ENCODE peak calls at places on chromosomes 7 and 10, in seven cellular contexts. K, U, G, V, I, S and F are unnamed samples.
A peak's percentile ranks its signal among the peaks of the same experiment; 100 is the strongest.

GRCh38 chr7:135094472-135095237 is 53.2 kb upstream of the TMEM140 start:
- DNase-seq in S (no peak), G (no peak), K (no peak), U (no peak), V (no peak), I (no peak), F (no peak)

GRCh38 chr10:132199854-132200311 is 13.1 kb downstream of the DPYSL4 start:
- DNase-seq in V (no peak), U (no peak), G (no peak), I (no peak), S (no peak), K (no peak), F (no peak)

GRCh38 chr10:94666391-94667102 is 17.0 kb upstream of the CYP2C18 start:
- DNase-seq in K (no peak), G (no peak), S (no peak), I (no peak), V (no peak), U (no peak), F (no peak)

GRCh38 chr7:139586286-139586685 is 62.8 kb downstream of the CLEC2L start:
- DNase-seq in U (no peak), S (no peak), K (no peak), V (no peak), G (no peak), I (no peak), F (no peak)

GRCh38 chr10:119003572-119004289 is 25.8 kb upstream of the NANOS1 start:
- DNase-seq in K (no peak), S (no peak), V (no peak), G (no peak), U (no peak), I (no peak), F (no peak)

GRCh38 chr10:17244712-17245365 is 16.8 kb downstream of the VIM start:
- DNase-seq in S (no peak), U (no peak), K (no peak), I (no peak), G (no peak), V (no peak), F (peak; percentile 63)

GRCh38 chr10:114810926-114811325 is 10.7 kb upstream of the FHIP2A start:
- DNase-seq in U (no peak), I (no peak), G (no peak), S (no peak), V (no peak), K (no peak), F (no peak)

GRCh38 chr7:55552320-55553086 is 19.8 kb downstream of the VOPP1 start:
- DNase-seq in K (peak; percentile 83), I (no peak), V (peak; percentile 56), G (no peak), S (no peak), U (no peak), F (peak; percentile 90)

GRCh38 chr7:124603066-124603465 is 162.5 kb downstream of the GPR37 start:
- DNase-seq in K (no peak), G (no peak), V (no peak), I (no peak), S (no peak), U (no peak), F (peak; percentile 47)

GRCh38 chr10:88256013-88256680 is 327.0 kb downstream of the RNLS start:
- DNase-seq in K (peak; percentile 83), I (no peak), V (no peak), G (no peak), U (no peak), S (no peak), F (no peak)

GRCh38 chr10:73798927-73799563 is 12.4 kb downstream of the NDST2 start:
- DNase-seq in S (no peak), K (no peak), V (no peak), I (no peak), G (no peak), U (no peak), F (no peak)

GRCh38 chr10:71525102-71525501 is 128.4 kb downstream of the CDH23 start:
- DNase-seq in G (no peak), V (no peak), I (no peak), U (no peak), K (no peak), S (no peak), F (no peak)

GRCh38 chr7:2660359-2661095 is 27.5 kb upstream of the AMZ1 start:
- DNase-seq in S (no peak), U (no peak), K (no peak), G (no peak), V (no peak), I (no peak), F (no peak)

GRCh38 chr10:115157357-115157756 is 64.2 kb downstream of the ATRNL1 start:
- DNase-seq in G (no peak), S (no peak), V (no peak), K (no peak), I (no peak), U (no peak), F (no peak)

GRCh38 chr7:46432666-46433065 is 511.6 kb upstream of the IGFBP3 start:
- DNase-seq in G (no peak), V (peak; percentile 13), S (no peak), U (no peak), I (no peak), K (peak; percentile 83), F (peak; percentile 31)

GRCh38 chr7:129438839-129439640 is 4.8 kb downstream of the STRIP2 start:
- DNase-seq in U (peak; percentile 18), K (peak; percentile 86), V (peak; percentile 37), G (no peak), S (peak; percentile 79), I (no peak), F (peak; percentile 70)

GRCh38 chr10:15879058-15879457 is 18.8 kb upstream of the MINDY3 start:
- DNase-seq in U (no peak), V (peak; percentile 26), I (no peak), G (no peak), K (peak; percentile 62), S (no peak), F (peak; percentile 40)

GRCh38 chr7:99006739-99007424 is 128.6 kb downstream of the TRRAP start:
- DNase-seq in S (no peak), I (no peak), G (no peak), U (no peak), K (no peak), V (no peak), F (no peak)

GRCh38 chr7:151018421-151019129 is 5.7 kb downstream of the ATG9B start:
- DNase-seq in I (no peak), S (peak; percentile 45), V (peak; percentile 68), U (no peak), G (no peak), K (no peak), F (no peak)

GRCh38 chr7:93327006-93327633 is 95.0 kb downstream of the VPS50 start:
- DNase-seq in U (no peak), G (no peak), K (peak; percentile 94), I (no peak), V (no peak), S (no peak), F (peak; percentile 90)

GRCh38 chr7:25795824-25796235 is 356.2 kb upstream of the NFE2L3 start:
- DNase-seq in S (no peak), U (no peak), I (no peak), V (no peak), K (peak; percentile 29), G (no peak), F (peak; percentile 52)

GRCh38 chr10:128405450-128405849 is 279.2 kb upstream of the MKI67 start:
- DNase-seq in G (no peak), K (no peak), S (no peak), U (no peak), V (no peak), I (no peak), F (no peak)

GRCh38 chr7:33039257-33039904 is 23.2 kb downstream of the NT5C3A start:
- DNase-seq in U (no peak), S (no peak), K (peak; percentile 36), I (no peak), V (no peak), G (no peak), F (no peak)

GRCh38 chr7:156474241-156474743 is 166.3 kb upstream of the RNF32 start:
- DNase-seq in S (no peak), K (peak; percentile 38), U (no peak), V (peak; percentile 63), G (no peak), I (no peak), F (peak; percentile 90)

GRCh38 chr10:8591619-8592018 is 537.1 kb downstream of the GATA3 start:
- DNase-seq in G (no peak), S (no peak), K (no peak), U (no peak), I (no peak), V (no peak), F (no peak)

GRCh38 chr10:30873408-30873807 is 158.3 kb downstream of the ZNF438 start:
- DNase-seq in G (no peak), U (no peak), I (no peak), S (no peak), V (no peak), K (peak; percentile 15), F (no peak)

GRCh38 chr10:86653379-86653778 is 968 bp upstream of the OPN4 start:
- DNase-seq in K (no peak), U (no peak), I (no peak), S (no peak), G (no peak), V (no peak), F (no peak)

GRCh38 chr10:112914288-112914952 is 35.6 kb upstream of the TCF7L2 start:
- DNase-seq in I (no peak), G (no peak), U (no peak), V (no peak), K (peak; percentile 77), S (no peak), F (no peak)

GRCh38 chr10:125000366-125001312 is 58.7 kb downstream of the ZRANB1 start:
- DNase-seq in K (no peak), S (no peak), G (peak; percentile 50), U (no peak), I (no peak), V (no peak), F (peak; percentile 57)

GRCh38 chr7:100386940-100387339 is 13.7 kb downstream of the PILRA start:
- DNase-seq in K (no peak), V (no peak), G (no peak), S (no peak), U (no peak), I (no peak), F (no peak)